ENCODE peak calls at places on chromosomes 11 and 22, in four cellular contexts. J, C, M and Y are unnamed samples.

GRCh38 chr22:45975266-45976161 is 1.4 kb downstream of the WNT7B start:
- DNase-seq in J (no peak), C (peak; percentile 68), M (no peak), Y (no peak)

GRCh38 chr11:9625728-9626127 is 38.1 kb upstream of the SWAP70 start:
- DNase-seq in J (no peak), C (no peak), M (no peak), Y (no peak)

GRCh38 chr11:11211186-11211585 is 141.9 kb downstream of the CSNK2A3 start:
- DNase-seq in J (no peak), C (no peak), M (no peak), Y (no peak)

GRCh38 chr11:43819926-43820325 is 60.7 kb upstream of the ALKBH3 start:
- DNase-seq in J (no peak), C (no peak), M (no peak), Y (no peak)

GRCh38 chr11:108853864-108854263 is 189.0 kb downstream of the DDX10 start:
- DNase-seq in J (no peak), C (no peak), M (peak; percentile 5), Y (no peak)

GRCh38 chr22:49040111-49040510 is 787.6 kb downstream of the BRD1 start:
- DNase-seq in J (no peak), C (no peak), M (no peak), Y (no peak)

GRCh38 chr11:103395612-103396011 is 286.4 kb downstream of the DYNC2H1 start:
- DNase-seq in J (peak; percentile 69), C (no peak), M (no peak), Y (no peak)

GRCh38 chr11:108093128-108093904 is 28.1 kb upstream of the ACAT1 start:
- DNase-seq in J (peak; percentile 78), C (peak; percentile 46), M (no peak), Y (no peak)

GRCh38 chr11:130582176-130582575 is 133.7 kb downstream of the ADAMTS15 start:
- DNase-seq in J (no peak), C (no peak), M (no peak), Y (no peak)

GRCh38 chr22:25358421-25359170 is 139.2 kb downstream of the CRYBB2 start:
- DNase-seq in J (no peak), C (no peak), M (no peak), Y (no peak)

GRCh38 chr11:57460017-57460755 is at the start of gene RTN4RL2:
- DNase-seq in J (peak; percentile 45), C (no peak), M (no peak), Y (no peak)

GRCh38 chr11:116461789-116462188 is 311.0 kb downstream of the BUD13 start:
- DNase-seq in J (no peak), C (no peak), M (no peak), Y (no peak)

GRCh38 chr11:44381261-44381660 is 71.3 kb upstream of the ALX4 start:
- DNase-seq in J (no peak), C (peak; percentile 33), M (no peak), Y (no peak)

GRCh38 chr22:50267591-50268390 is 2.4 kb downstream of the MAPK11 start:
- DNase-seq in J (peak; percentile 38), C (no peak), M (no peak), Y (no peak)

GRCh38 chr11:92886243-92886905 is 83.1 kb upstream of the MTNR1B start:
- DNase-seq in J (peak; percentile 61), C (peak; percentile 43), M (peak; percentile 56), Y (no peak)

GRCh38 chr11:933002-933820 is 7.5 kb downstream of the AP2A2 start:
- DNase-seq in J (no peak), C (no peak), M (no peak), Y (no peak)

GRCh38 chr11:111539426-111540113 is 950 bp upstream of the LAYN start:
- DNase-seq in J (no peak), C (no peak), M (no peak), Y (no peak)

GRCh38 chr22:27986937-27987336 is 67.9 kb upstream of the PITPNB start:
- DNase-seq in J (no peak), C (no peak), M (no peak), Y (peak; percentile 32)

GRCh38 chr22:29636751-29637150 is 33.3 kb downstream of the NF2 start:
- DNase-seq in J (no peak), C (no peak), M (no peak), Y (no peak)

GRCh38 chr11:5580577-5580976 is at the start of gene OR52B6:
- DNase-seq in J (no peak), C (no peak), M (no peak), Y (no peak)

GRCh38 chr11:4181780-4182721 is 87.5 kb downstream of the RRM1 start:
- DNase-seq in J (peak; percentile 49), C (no peak), M (peak; percentile 66), Y (peak; percentile 60)

GRCh38 chr11:120004723-120005122 is 133.2 kb downstream of the TRIM29 start:
- DNase-seq in J (no peak), C (no peak), M (no peak), Y (no peak)

GRCh38 chr11:25317221-25317620 is 820.4 kb downstream of the LUZP2 start:
- DNase-seq in J (peak; percentile 13), C (no peak), M (no peak), Y (no peak)

GRCh38 chr11:20158597-20159257 is 1.5 kb downstream of the DBX1 start:
- DNase-seq in J (peak; percentile 50), C (no peak), M (no peak), Y (no peak)

DNA sequence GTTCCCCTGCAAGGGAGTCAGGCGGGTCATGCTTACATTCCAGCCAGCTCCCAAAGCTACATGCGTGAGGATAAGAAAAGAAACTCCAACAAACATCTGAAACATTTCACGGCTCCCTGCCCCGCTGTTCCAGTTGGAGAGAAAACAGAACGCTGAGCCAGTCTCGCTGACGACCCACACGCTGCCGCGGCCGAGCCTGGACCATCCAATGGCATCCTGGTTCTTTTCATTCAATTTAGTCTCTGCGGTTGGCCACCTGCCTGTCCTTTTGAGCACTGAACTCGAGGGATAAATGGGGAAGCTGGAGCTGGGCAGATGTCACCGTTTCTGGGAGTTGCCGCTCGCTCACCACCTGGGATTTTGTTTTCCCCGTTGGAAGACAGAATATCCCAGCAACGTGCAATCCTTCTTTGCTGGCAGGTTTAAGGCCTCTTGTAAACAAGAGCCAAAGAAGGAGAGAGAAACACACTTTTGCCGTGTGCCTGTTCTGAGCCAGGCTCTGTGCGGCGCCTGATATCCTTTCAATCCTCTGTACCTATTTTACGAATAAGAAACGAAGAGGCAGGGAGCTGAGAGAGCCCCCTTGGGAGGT is 45.3 kb upstream of the SHISAL1 start:
- DNase-seq in J (peak; percentile 24), C (no peak), M (no peak), Y (peak; percentile 77)
- H3K4me1 ChIP-seq in J (peaks cover 33% of the 10 kb centered on the region), C (peaks cover 41% of the 10 kb centered on the region), M (peaks cover 2% of the 10 kb centered on the region), Y (no peaks in the 10 kb centered on the region)

GRCh38 chr11:114168691-114169090 is 109.2 kb downstream of the ZBTB16 start:
- DNase-seq in J (no peak), C (no peak), M (no peak), Y (no peak)
- H3K4me1 ChIP-seq in J (no peaks in the 10 kb centered on the region), C (peaks cover 11% of the 10 kb centered on the region), M (peaks cover 5% of the 10 kb centered on the region), Y (peaks cover 98% of the 10 kb centered on the region)

GRCh38 chr11:68843052-68843561 is 1.4 kb upstream of the CPT1A start:
- DNase-seq in J (peak; percentile 29), C (no peak), M (no peak), Y (no peak)
- H3K4me1 ChIP-seq in J (peaks cover 15% of the 10 kb centered on the region), C (peaks cover 25% of the 10 kb centered on the region), M (peaks cover 2% of the 10 kb centered on the region), Y (peaks cover 53% of the 10 kb centered on the region)

GRCh38 chr11:79414644-79415317 is 26.0 kb downstream of the TENM4 start:
- DNase-seq in J (peak; percentile 81), C (no peak), M (no peak), Y (no peak)
- H3K4me1 ChIP-seq in J (peaks cover 24% of the 10 kb centered on the region), C (peaks cover 38% of the 10 kb centered on the region), M (no peaks in the 10 kb centered on the region), Y (no peaks in the 10 kb centered on the region)

DNA sequence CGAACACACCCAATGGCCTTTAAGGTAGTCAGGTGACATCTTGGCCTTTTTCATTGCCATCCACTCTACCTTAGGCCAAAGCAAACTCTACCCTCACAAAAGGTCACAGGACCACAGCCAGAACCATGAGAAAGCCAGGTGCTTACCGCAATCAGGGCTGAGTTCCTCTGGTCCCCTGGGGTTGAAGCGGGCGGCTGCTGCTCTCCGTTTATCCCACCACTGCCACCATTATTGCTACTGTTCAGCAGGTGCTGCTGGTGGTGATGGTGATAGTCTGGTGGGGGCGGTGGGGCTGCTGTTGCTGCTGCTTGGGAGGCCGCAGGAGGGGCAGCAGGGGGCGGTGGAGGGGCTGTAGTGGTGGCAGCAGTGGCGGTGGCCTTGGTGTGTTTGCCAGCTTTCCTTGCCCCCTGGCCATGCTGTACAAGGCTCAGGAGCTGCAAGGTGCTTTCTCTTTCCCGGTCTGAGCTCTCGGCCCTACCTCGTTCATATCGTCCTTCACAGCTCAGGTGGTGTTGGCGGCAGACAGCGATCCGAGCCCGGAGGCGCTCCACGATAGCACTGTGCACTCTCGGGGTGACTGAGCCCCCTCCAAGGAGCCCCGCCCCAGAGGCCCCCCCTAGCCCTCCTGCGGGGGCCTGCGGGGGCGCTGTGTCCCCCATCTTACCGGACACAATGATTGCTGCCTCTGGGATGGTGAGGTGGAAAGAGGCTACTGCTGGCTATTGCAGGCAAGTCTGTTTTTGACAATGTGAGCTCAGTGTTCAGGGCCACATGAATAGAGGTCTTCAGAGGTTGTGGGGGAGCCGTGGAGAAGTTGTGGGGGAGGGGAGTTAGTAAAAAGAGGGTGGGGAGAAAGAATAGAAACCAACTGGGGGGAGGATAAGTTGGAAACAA is 1.5 kb downstream of the MAML2 start:
- DNase-seq in J (peak; percentile 56), C (peak; percentile 75), M (no peak), Y (peak; percentile 62)
- H3K4me1 ChIP-seq in J (peaks cover 14% of the 10 kb centered on the region), C (peaks cover 52% of the 10 kb centered on the region), M (peaks cover 3% of the 10 kb centered on the region), Y (peaks cover 56% of the 10 kb centered on the region)